ENCODE peak calls at places on chromosomes 13 and 19, in six cellular contexts. One of them, this sample, is unnamed. For H3K27me3, the result is how much of the 10 kb centered on the place peaks cover.

GRCh38 chr13:42394361-42395065 is 122.6 kb downstream of the AKAP11 start:
- DNase-seq in CD4-positive, alpha-beta memory T cell: peak
- DNase-seq in thoracic aorta: no peak
- DNase-seq in neuronal stem cell: no peak
- DNase-seq in heart right ventricle: no peak
- DNase-seq in prostate gland: no peak
- DNase-seq in this sample: no peak

GRCh38 chr13:28035146-28035782 is 46.8 kb upstream of the URAD start:
- DNase-seq in neuronal stem cell: no peak
- DNase-seq in CD4-positive, alpha-beta memory T cell: no peak
- DNase-seq in prostate gland: peak
- DNase-seq in heart right ventricle: no peak
- DNase-seq in thoracic aorta: no peak
- DNase-seq in this sample: no peak

GRCh38 chr13:36919206-36919832 is 719 bp downstream of the SMAD9 start:
- DNase-seq in thoracic aorta: peak
- DNase-seq in prostate gland: peak
- DNase-seq in heart right ventricle: peak
- DNase-seq in neuronal stem cell: peak
- DNase-seq in CD4-positive, alpha-beta memory T cell: no peak
- DNase-seq in this sample: no peak

GRCh38 chr19:11191934-11192333 is 5.4 kb downstream of the KANK2 start:
- DNase-seq in prostate gland: no peak
- DNase-seq in thoracic aorta: no peak
- DNase-seq in heart right ventricle: no peak
- DNase-seq in CD4-positive, alpha-beta memory T cell: no peak
- DNase-seq in neuronal stem cell: no peak
- DNase-seq in this sample: no peak

GRCh38 chr13:39418424-39418823 is 184.6 kb downstream of the LHFPL6 start:
- DNase-seq in heart right ventricle: no peak
- DNase-seq in neuronal stem cell: no peak
- DNase-seq in CD4-positive, alpha-beta memory T cell: no peak
- DNase-seq in thoracic aorta: no peak
- DNase-seq in prostate gland: no peak
- DNase-seq in this sample: no peak

GRCh38 chr19:29378543-29379105 is 147.2 kb upstream of the VSTM2B start:
- DNase-seq in prostate gland: no peak
- DNase-seq in neuronal stem cell: no peak
- DNase-seq in CD4-positive, alpha-beta memory T cell: no peak
- DNase-seq in heart right ventricle: no peak
- DNase-seq in thoracic aorta: no peak
- DNase-seq in this sample: peak

GRCh38 chr19:35110974-35111373 is 4.6 kb upstream of the FXYD3 start:
- DNase-seq in thoracic aorta: no peak
- DNase-seq in prostate gland: no peak
- DNase-seq in CD4-positive, alpha-beta memory T cell: no peak
- DNase-seq in heart right ventricle: no peak
- DNase-seq in neuronal stem cell: no peak
- DNase-seq in this sample: no peak

GRCh38 chr13:23865898-23866297 is 23.3 kb downstream of the MIPEP start:
- DNase-seq in prostate gland: no peak
- DNase-seq in CD4-positive, alpha-beta memory T cell: no peak
- DNase-seq in thoracic aorta: no peak
- DNase-seq in heart right ventricle: no peak
- DNase-seq in neuronal stem cell: no peak
- DNase-seq in this sample: no peak

GRCh38 chr13:41639955-41640780 is 182.8 kb downstream of the RGCC start:
- DNase-seq in thoracic aorta: no peak
- DNase-seq in neuronal stem cell: no peak
- DNase-seq in prostate gland: peak
- DNase-seq in CD4-positive, alpha-beta memory T cell: no peak
- DNase-seq in heart right ventricle: no peak
- DNase-seq in this sample: no peak

GRCh38 chr19:36436531-36436930 is 18.1 kb upstream of the ZFP82 start:
- DNase-seq in prostate gland: no peak
- DNase-seq in heart right ventricle: no peak
- DNase-seq in thoracic aorta: no peak
- DNase-seq in neuronal stem cell: no peak
- DNase-seq in CD4-positive, alpha-beta memory T cell: no peak
- DNase-seq in this sample: no peak

DNA sequence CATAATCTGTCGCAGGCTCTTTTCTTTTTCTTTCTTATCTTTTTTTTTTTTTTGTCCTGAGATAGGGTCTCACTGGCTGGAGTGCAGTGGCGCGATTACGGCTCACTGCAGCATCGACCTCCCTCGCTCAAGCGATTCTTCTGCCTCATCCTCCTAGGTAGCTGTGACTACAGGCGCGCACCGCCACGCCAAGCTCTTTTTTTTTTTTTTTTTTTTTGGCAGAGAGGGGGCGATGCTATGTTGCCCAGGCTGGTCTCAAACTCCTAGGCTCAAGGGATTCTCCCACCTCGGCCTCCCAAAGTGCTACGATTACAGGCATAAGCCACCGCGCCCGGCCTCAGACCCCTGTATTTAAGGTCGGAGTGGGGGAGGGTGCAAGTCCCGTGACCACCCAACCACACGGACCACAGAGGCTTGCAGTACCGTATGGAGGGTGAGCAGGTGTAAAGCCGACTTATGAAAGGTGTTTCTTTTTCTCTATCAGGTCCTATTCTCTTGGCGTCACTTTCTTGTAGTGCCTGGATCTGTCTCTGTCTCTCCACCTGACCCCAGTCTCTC is 2.0 kb downstream of the PHLDB3 start:
- DNase-seq in prostate gland: no peak
- DNase-seq in neuronal stem cell: no peak
- DNase-seq in thoracic aorta: no peak
- DNase-seq in CD4-positive, alpha-beta memory T cell: no peak
- DNase-seq in heart right ventricle: no peak
- DNase-seq in this sample: no peak
- H3K4me3 ChIP-seq in prostate gland: peak
- H3K4me3 ChIP-seq in neuronal stem cell: no peak
- H3K4me3 ChIP-seq in thoracic aorta: no peak
- H3K4me3 ChIP-seq in CD4-positive, alpha-beta memory T cell: no peak
- H3K4me3 ChIP-seq in heart right ventricle: no peak
- H3K4me3 ChIP-seq in this sample: peak

DNA sequence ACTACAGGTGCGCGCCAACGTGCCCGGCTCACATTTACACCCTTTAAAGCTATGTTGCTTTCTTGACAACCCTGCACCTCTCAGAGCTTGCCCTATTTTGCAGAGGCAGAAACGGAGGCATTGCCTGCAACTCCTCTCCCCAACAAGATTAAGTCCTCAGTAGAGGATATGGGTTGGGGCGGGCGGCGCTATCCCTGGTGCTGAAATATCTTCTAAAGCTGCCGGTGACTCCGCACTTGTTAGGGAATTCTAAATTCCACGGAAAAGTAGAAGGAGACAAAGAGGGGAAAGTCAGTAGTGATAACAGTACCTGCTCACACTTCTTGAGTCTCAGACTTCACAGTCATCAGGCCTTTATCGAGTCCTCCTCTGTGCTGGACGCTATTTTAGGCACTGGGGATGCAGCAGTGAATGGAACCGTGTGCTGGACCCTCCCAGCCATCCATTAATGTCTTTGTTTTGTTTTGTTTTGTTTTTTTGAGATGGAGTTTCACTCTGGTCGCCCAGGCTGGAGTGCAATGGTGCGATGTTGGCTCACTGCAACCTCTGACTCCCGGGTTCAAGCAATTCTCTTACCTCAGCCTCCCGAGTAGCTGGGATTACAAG is 18.0 kb downstream of the SLC5A5 start:
- DNase-seq in thoracic aorta: no peak
- DNase-seq in neuronal stem cell: peak
- DNase-seq in heart right ventricle: no peak
- DNase-seq in prostate gland: no peak
- DNase-seq in CD4-positive, alpha-beta memory T cell: no peak
- DNase-seq in this sample: no peak
- H3K27me3 ChIP-seq in thoracic aorta: under half
- H3K27me3 ChIP-seq in neuronal stem cell: under half
- H3K27me3 ChIP-seq in heart right ventricle: under half
- H3K27me3 ChIP-seq in prostate gland: under half
- H3K27me3 ChIP-seq in CD4-positive, alpha-beta memory T cell: under half
- H3K27me3 ChIP-seq in this sample: under half

GRCh38 chr19:379796-380195 is 29.2 kb downstream of the C2CD4C start:
- DNase-seq in heart right ventricle: no peak
- DNase-seq in CD4-positive, alpha-beta memory T cell: no peak
- DNase-seq in prostate gland: no peak
- DNase-seq in thoracic aorta: no peak
- DNase-seq in neuronal stem cell: no peak
- DNase-seq in this sample: no peak

GRCh38 chr19:384801-385169 is 24.2 kb downstream of the C2CD4C start:
- DNase-seq in neuronal stem cell: no peak
- DNase-seq in CD4-positive, alpha-beta memory T cell: no peak
- DNase-seq in prostate gland: no peak
- DNase-seq in heart right ventricle: no peak
- DNase-seq in thoracic aorta: no peak
- DNase-seq in this sample: no peak

GRCh38 chr19:383922-384800 is 24.8 kb downstream of the C2CD4C start:
- DNase-seq in heart right ventricle: peak
- DNase-seq in CD4-positive, alpha-beta memory T cell: no peak
- DNase-seq in prostate gland: no peak
- DNase-seq in neuronal stem cell: no peak
- DNase-seq in thoracic aorta: no peak
- DNase-seq in this sample: peak

GRCh38 chr19:378706-379105 is 30.2 kb downstream of the C2CD4C start:
- DNase-seq in prostate gland: no peak
- DNase-seq in CD4-positive, alpha-beta memory T cell: no peak
- DNase-seq in heart right ventricle: no peak
- DNase-seq in thoracic aorta: no peak
- DNase-seq in neuronal stem cell: no peak
- DNase-seq in this sample: no peak

GRCh38 chr19:383040-383439 is 25.9 kb downstream of the C2CD4C start:
- DNase-seq in thoracic aorta: no peak
- DNase-seq in CD4-positive, alpha-beta memory T cell: no peak
- DNase-seq in neuronal stem cell: no peak
- DNase-seq in prostate gland: no peak
- DNase-seq in heart right ventricle: no peak
- DNase-seq in this sample: no peak
- H3K27ac ChIP-seq in thoracic aorta: no peak
- H3K27ac ChIP-seq in CD4-positive, alpha-beta memory T cell: no peak
- H3K27ac ChIP-seq in neuronal stem cell: no peak
- H3K27ac ChIP-seq in prostate gland: no peak
- H3K27ac ChIP-seq in heart right ventricle: no peak
- H3K27ac ChIP-seq in this sample: no peak

DNA sequence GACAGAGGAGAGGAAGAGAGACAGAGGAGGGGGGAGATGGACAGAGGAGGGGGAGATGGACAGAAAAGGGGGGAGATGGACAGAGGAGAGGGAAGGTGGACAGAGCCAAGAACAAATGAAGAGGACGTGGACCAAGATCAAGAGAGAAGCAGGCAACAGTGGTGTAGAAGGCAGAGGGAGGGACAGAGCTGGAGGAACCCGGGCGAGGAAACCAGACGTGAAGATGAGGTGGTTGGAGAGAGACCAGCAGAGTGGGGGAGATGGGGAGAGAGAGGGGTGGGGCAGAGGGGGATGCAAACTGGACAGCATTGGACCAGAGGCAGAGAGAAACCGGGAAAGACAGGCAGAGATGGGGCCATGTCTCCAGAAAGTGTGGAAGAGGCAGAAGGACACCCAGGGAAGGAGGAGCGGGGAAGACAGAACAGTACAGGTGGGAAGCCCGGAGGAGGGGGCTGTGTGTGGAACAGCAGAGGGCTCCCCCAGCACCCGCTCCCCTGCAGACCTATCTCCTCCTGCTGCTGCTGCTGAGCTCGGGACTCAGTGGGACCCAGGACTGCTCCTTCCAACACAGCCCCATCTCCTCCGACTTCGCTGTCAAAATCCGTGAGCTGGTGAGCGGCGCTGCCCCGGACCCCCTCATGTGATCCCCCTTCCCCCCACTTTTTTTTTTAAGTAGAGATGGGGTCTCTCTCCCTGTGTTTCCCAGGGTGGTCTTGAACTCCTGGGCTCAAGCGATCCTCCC is 1.3 kb downstream of the FLT3LG start:
- DNase-seq in prostate gland: no peak
- DNase-seq in thoracic aorta: no peak
- DNase-seq in heart right ventricle: no peak
- DNase-seq in neuronal stem cell: no peak
- DNase-seq in CD4-positive, alpha-beta memory T cell: no peak
- DNase-seq in this sample: no peak
- H3K4me3 ChIP-seq in prostate gland: no peak
- H3K4me3 ChIP-seq in thoracic aorta: peak
- H3K4me3 ChIP-seq in heart right ventricle: no peak
- H3K4me3 ChIP-seq in neuronal stem cell: no peak
- H3K4me3 ChIP-seq in CD4-positive, alpha-beta memory T cell: peak
- H3K4me3 ChIP-seq in this sample: peak

GRCh38 chr13:97015661-97016350 is 21.5 kb upstream of the OXGR1 start:
- DNase-seq in neuronal stem cell: no peak
- DNase-seq in thoracic aorta: no peak
- DNase-seq in CD4-positive, alpha-beta memory T cell: peak
- DNase-seq in prostate gland: no peak
- DNase-seq in heart right ventricle: no peak
- DNase-seq in this sample: no peak
- H3K27me3 ChIP-seq in neuronal stem cell: under half
- H3K27me3 ChIP-seq in thoracic aorta: under half
- H3K27me3 ChIP-seq in CD4-positive, alpha-beta memory T cell: under half
- H3K27me3 ChIP-seq in prostate gland: under half
- H3K27me3 ChIP-seq in heart right ventricle: under half
- H3K27me3 ChIP-seq in this sample: under half

DNA sequence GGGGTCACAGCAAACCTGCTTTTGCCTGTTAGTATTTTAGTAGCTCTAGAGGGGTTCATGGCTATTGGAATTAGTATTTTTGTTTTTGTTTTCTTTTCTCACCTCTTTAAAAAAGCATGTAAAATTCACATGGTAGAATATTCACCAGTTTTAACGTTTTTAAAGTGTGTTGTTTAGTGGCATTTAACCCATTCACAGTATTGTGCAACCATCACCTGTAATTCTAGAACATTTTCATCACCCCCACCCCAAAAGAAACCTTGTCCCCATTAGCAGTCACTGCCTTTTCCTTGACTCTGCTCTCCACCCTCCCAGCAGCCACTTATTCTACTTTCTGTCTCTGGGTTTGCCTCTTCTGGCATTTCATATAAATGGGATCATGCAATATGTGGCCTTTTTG is 39.8 kb downstream of the GATAD2A start:
- DNase-seq in prostate gland: no peak
- DNase-seq in CD4-positive, alpha-beta memory T cell: no peak
- DNase-seq in heart right ventricle: no peak
- DNase-seq in neuronal stem cell: no peak
- DNase-seq in thoracic aorta: no peak
- DNase-seq in this sample: no peak
- H3K27ac ChIP-seq in prostate gland: no peak
- H3K27ac ChIP-seq in CD4-positive, alpha-beta memory T cell: peak
- H3K27ac ChIP-seq in heart right ventricle: no peak
- H3K27ac ChIP-seq in neuronal stem cell: no peak
- H3K27ac ChIP-seq in thoracic aorta: peak
- H3K27ac ChIP-seq in this sample: no peak

GRCh38 chr19:41174297-41174928 is 18.6 kb upstream of the CYP2S1 start:
- DNase-seq in CD4-positive, alpha-beta memory T cell: no peak
- DNase-seq in neuronal stem cell: no peak
- DNase-seq in thoracic aorta: no peak
- DNase-seq in heart right ventricle: no peak
- DNase-seq in prostate gland: no peak
- DNase-seq in this sample: no peak

GRCh38 chr19:41172297-41173164 is 20.5 kb upstream of the CYP2S1 start:
- DNase-seq in heart right ventricle: no peak
- DNase-seq in CD4-positive, alpha-beta memory T cell: no peak
- DNase-seq in prostate gland: no peak
- DNase-seq in thoracic aorta: no peak
- DNase-seq in neuronal stem cell: no peak
- DNase-seq in this sample: no peak

GRCh38 chr19:41175825-41176734 is 16.9 kb upstream of the CYP2S1 start:
- DNase-seq in CD4-positive, alpha-beta memory T cell: peak
- DNase-seq in thoracic aorta: no peak
- DNase-seq in prostate gland: peak
- DNase-seq in neuronal stem cell: no peak
- DNase-seq in heart right ventricle: no peak
- DNase-seq in this sample: peak
- H3K4me3 ChIP-seq in CD4-positive, alpha-beta memory T cell: no peak
- H3K4me3 ChIP-seq in thoracic aorta: peak
- H3K4me3 ChIP-seq in prostate gland: no peak
- H3K4me3 ChIP-seq in neuronal stem cell: no peak
- H3K4me3 ChIP-seq in heart right ventricle: no peak
- H3K4me3 ChIP-seq in this sample: no peak